ENCODE peak calls at places on chromosomes 5 and 9, in nine cellular contexts. R is dorsolateral prefrontal cortex, B is HFF-Myc, C is brain microvascular endothelial cell, V is psoas muscle, K is OCI-LY7, M is AG10803, W is sigmoid colon, I is right lobe of liver. H is an unnamed sample.
A peak's percentile ranks its signal among the peaks of the same experiment; 100 is the strongest.

GRCh38 chr5:40383719-40384651 is 295.7 kb upstream of the PTGER4 start:
- DNase-seq in K (no peak), R (no peak), M (peak; percentile 66), V (no peak), C (peak; percentile 82), B (no peak), I (no peak), W (no peak), H (no peak)

GRCh38 chr5:54021413-54022155 is 288.8 kb downstream of the ARL15 start:
- DNase-seq in V (no peak), M (peak; percentile 49), W (no peak), B (no peak), I (no peak), R (no peak), K (peak; percentile 18), C (no peak), H (no peak)

GRCh38 chr5:12805165-12805698 is 901.0 kb upstream of the CTNND2 start:
- DNase-seq in C (no peak), R (no peak), W (no peak), I (no peak), B (no peak), M (no peak), K (no peak), V (no peak), H (no peak)

GRCh38 chr9:35658894-35659220 is 765 bp downstream of the CCDC107 start:
- DNase-seq in W (peak; percentile 84), C (peak; percentile 44), I (peak; percentile 50), M (peak; percentile 71), V (peak; percentile 59), R (no peak), K (no peak), B (no peak), H (no peak)

GRCh38 chr9:96056221-96056620 is 180.7 kb downstream of the ERCC6L2 start:
- DNase-seq in V (no peak), R (no peak), K (no peak), C (no peak), I (no peak), M (peak; percentile 10), W (no peak), B (no peak), H (no peak)

GRCh38 chr5:95935553-95936100 is 26.0 kb downstream of the ELL2 start:
- DNase-seq in V (no peak), W (no peak), K (no peak), B (no peak), C (no peak), M (no peak), R (no peak), I (no peak), H (no peak)

GRCh38 chr9:17116400-17116837 is 18.4 kb upstream of the CNTLN start:
- DNase-seq in I (no peak), C (no peak), V (no peak), K (peak; percentile 24), R (no peak), B (peak; percentile 29), M (peak; percentile 57), W (no peak), H (no peak)

GRCh38 chr5:42894057-42894456 is 82.4 kb upstream of the SELENOP start:
- DNase-seq in W (no peak), M (peak; percentile 4), V (no peak), R (no peak), I (no peak), B (no peak), C (no peak), K (no peak), H (no peak)

GRCh38 chr9:15873573-15874177 is 320.8 kb downstream of the CCDC171 start:
- DNase-seq in V (no peak), I (no peak), M (peak; percentile 66), K (peak; percentile 49), C (peak; percentile 16), W (no peak), R (no peak), B (peak; percentile 43), H (peak; percentile 71)

GRCh38 chr5:177426566-177427210 is at the start of gene GRK6:
- DNase-seq in V (peak; percentile 59), W (peak; percentile 81), R (no peak), B (no peak), M (no peak), C (peak; percentile 10), I (peak; percentile 58), K (peak; percentile 81), H (no peak)

GRCh38 chr5:151597749-151598148 is 6.6 kb upstream of the FAT2 start:
- DNase-seq in K (no peak), V (no peak), I (no peak), W (no peak), B (no peak), R (no peak), C (peak; percentile 7), M (no peak), H (no peak)

GRCh38 chr5:161167001-161167765 is 315.2 kb upstream of the ATP10B start:
- DNase-seq in V (no peak), W (no peak), B (no peak), C (no peak), I (no peak), K (no peak), M (no peak), R (no peak), H (no peak)

GRCh38 chr9:22169243-22169642 is 160.1 kb upstream of the CDKN2B start:
- DNase-seq in I (no peak), V (no peak), B (no peak), W (no peak), M (peak; percentile 41), K (no peak), C (peak; percentile 33), R (no peak), H (no peak)

GRCh38 chr5:119286516-119287488 is 69.0 kb upstream of the TNFAIP8 start:
- DNase-seq in W (no peak), B (no peak), C (no peak), R (no peak), K (no peak), I (no peak), M (no peak), V (no peak), H (no peak)

GRCh38 chr5:65062684-65063083 is 294.0 kb downstream of the CWC27 start:
- DNase-seq in V (peak; percentile 22), C (peak; percentile 88), R (no peak), K (no peak), M (peak; percentile 98), W (peak; percentile 76), B (peak; percentile 31), I (no peak), H (peak; percentile 23)
- H3K4me3 ChIP-seq in V (no peak overlapping the region), C (no peak overlapping the region), R (no peak overlapping the region), K (peak overlapping the region; percentile 35), M (peak overlapping the region; percentile 8), W (no peak overlapping the region), B (no peak overlapping the region), I (no peak overlapping the region), H (no peak overlapping the region)

DNA sequence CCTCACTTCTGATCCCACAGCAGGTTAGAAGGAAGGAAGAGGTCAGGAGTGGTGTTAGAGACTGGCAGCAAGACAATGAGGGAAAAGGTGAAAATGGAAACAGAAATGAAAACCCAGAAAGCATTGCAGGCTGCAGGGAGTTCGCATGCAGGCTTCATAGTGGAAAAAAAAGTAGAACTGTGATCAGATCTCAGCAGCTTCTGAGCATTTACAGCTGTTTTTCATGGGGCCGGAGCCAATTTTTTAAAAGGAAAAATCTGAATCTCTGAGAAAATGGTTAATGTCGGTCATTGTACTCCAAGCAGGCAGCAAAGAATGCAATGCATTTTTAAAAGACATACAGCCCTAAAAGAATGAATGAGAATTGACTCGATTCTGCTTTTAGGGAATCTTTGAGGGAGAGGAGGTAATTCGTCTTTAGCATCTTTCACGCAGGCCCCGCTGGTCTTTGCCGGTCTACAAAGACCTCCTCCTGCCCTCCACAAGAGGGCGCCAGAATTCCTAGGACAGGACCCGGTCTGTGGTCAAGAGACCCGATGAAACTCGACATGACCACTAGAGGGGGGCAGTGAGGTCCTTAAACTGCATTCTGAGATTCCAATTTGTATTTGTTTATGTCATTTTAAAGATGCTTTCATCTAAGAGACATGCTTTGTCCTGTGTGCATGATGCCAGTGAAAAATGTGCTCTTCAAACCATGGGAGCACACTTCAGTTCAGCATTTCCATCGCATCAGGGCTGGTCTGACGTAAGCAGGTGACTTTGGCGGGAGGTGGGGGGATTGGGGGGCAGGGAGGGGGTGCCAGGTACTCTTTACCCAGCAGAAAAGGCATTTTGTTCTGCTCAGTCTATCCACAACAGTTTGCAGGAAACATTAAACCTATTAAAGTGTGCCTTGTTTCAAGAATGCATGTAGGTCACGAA is 43.7 kb upstream of the TMEM252 start:
- DNase-seq in R (peak; percentile 80), W (peak; percentile 89), I (peak; percentile 80), K (peak; percentile 94), M (peak; percentile 85), V (peak; percentile 65), C (peak; percentile 66), B (peak; percentile 64), H (peak; percentile 58)
- TF ChIP-seq CTCF in R (peak; percentile 95), W (peak; percentile 93), I (peak; percentile 100), K (peak; percentile 100), M (peak; percentile 100), V (peak; percentile 99), C (peak; percentile 99), B (peak; percentile 100), H (peak; percentile 97)

DNA sequence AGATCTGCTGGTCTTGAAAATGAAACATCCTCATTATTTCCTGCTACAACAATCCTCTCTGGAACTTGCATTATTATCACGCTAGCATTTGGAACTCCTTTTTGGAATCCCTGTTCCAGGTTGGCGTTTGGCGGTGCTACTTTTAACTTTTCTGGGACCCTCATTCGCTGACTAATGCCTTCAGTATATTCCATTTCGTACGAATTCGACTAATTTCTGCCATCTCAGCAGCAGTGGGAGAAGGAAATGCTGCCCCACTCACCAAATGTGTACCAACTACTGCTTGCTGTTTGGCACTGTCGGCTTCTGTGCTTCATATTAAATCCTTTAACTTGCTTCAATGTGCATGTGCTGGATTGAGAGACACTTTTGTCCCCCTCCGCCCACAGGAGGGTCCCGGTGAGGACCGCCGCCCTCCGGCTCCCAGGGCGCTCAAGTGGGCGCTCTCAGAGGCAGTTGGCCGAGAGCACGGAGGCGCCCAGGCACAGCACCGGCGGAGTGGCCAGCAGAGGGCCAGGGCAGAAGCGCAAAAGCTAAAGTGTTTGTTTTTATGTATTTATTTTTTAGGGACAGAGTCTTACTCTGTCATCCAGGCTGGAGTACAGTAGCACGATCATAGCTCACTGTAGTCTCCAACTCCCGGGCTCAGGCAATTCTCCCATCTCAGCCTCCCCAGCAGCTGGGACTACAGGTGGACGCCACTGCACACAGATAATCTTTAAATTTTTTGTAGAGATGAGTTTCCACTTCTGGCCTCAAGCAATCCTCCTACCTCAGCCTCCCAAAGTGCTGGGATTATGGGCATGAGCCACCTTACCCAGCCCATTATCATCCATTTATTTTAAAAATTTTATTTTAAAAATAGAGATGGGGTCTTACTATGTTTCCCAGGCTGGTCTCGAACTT is 11.9 kb downstream of the PDE6A start:
- DNase-seq in M (no peak), I (peak; percentile 41), C (no peak), W (no peak), B (no peak), K (no peak), R (no peak), V (peak; percentile 40), H (no peak)
- H3K4me3 ChIP-seq in M (no peak overlapping the region), I (no peak overlapping the region), C (no peak overlapping the region), W (no peak overlapping the region), B (no peak overlapping the region), K (no peak overlapping the region), R (peak overlapping the region; percentile 1), V (peak overlapping the region; percentile 67), H (no peak overlapping the region)

DNA sequence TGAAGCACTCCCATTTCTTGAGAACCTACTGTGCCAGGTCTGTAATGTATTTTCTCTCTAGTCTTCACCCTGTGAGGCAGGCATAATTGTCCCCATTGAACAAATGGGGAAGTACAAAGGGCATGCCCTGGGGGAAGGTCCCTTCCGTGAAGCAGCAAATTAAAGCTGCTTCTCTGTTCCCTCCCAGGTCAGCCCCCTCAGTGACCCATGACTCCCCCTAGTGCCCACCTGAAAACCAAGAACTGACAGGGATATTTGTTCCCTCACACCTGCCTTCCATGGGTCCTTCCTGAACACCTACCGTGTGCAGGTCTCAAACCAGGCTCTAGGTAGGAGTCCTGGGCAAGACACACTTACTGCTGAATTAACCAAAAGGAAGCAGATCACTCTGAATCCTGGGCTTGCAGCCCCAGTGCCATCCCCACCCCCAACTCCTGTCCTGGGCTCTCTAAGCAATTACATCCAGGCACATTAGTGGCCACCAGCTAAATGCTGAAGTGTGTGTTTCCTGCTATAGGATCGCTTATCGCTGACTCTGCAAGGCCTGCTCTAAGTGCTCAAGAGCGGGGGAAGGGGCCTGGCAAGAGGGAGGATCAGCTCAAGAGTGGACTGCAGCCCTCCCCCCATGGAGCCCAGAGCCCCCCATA is 254.8 kb downstream of the CDK5RAP2 start:
- DNase-seq in I (no peak), V (no peak), W (no peak), B (no peak), K (peak; percentile 28), M (no peak), R (no peak), C (no peak), H (no peak)
- TF ChIP-seq CTCF in I (no peak), V (no peak), W (no peak), B (no peak), K (peak; percentile 67), M (no peak), R (no peak), C (no peak), H (no peak)

H was measured in astrocyte of the cerebellum.